ENCODE peak calls at places on chromosomes 11 and 22, in five cellular contexts. A is stimulated activated CD8-positive, alpha-beta memory T cell treated with anti-CD3 and anti-CD28 coated beads, Interleukin-15, amount 100 ng/mL, for 48 hours; D is body of pancreas; S is cardiac muscle cell; X is memory B cell. K is an unnamed sample.

GRCh38 chr11:13339196-13340153 is 61.9 kb downstream of the BMAL1 start:
- DNase-seq in A (no peak), D (no peak), S (peak; percentile 92), X (no peak), K (peak; percentile 92)

GRCh38 chr11:45026835-45027234 is 76.2 kb upstream of the TP53I11 start:
- DNase-seq in A (no peak), D (no peak), S (no peak), X (no peak), K (no peak)

GRCh38 chr11:44989831-44990566 is 39.3 kb upstream of the TP53I11 start:
- DNase-seq in A (no peak), D (peak; percentile 86), S (peak; percentile 62), X (no peak), K (no peak)

GRCh38 chr11:57904369-57904768 is 119.3 kb upstream of the OR9Q1 start:
- DNase-seq in A (no peak), D (no peak), S (no peak), X (no peak), K (no peak)

GRCh38 chr22:39520874-39521857 is 804 bp downstream of the ATF4 start:
- DNase-seq in A (peak; percentile 52), D (peak; percentile 75), S (peak; percentile 86), X (peak; percentile 59), K (peak; percentile 77)

GRCh38 chr22:30985561-30986208 is 16.6 kb downstream of the TUG1 start:
- DNase-seq in A (no peak), D (no peak), S (no peak), X (no peak), K (no peak)

GRCh38 chr11:2581931-2582435 is 117.8 kb downstream of the KCNQ1OT1 start:
- DNase-seq in A (no peak), D (peak; percentile 9), S (no peak), X (no peak), K (no peak)

GRCh38 chr22:43988116-43988817 is 33.0 kb downstream of the SAMM50 start:
- DNase-seq in A (no peak), D (no peak), S (no peak), X (no peak), K (no peak)

GRCh38 chr22:37171662-37172061 is 16.4 kb downstream of the C1QTNF6 start:
- DNase-seq in A (no peak), D (no peak), S (no peak), X (no peak), K (no peak)

GRCh38 chr22:26124991-26125725 is 44.1 kb upstream of the SEZ6L start:
- DNase-seq in A (no peak), D (no peak), S (no peak), X (no peak), K (no peak)

GRCh38 chr11:47586043-47586442 is 435 bp upstream of the FAM180B start:
- DNase-seq in A (no peak), D (no peak), S (no peak), X (no peak), K (no peak)

GRCh38 chr11:70510106-70510505 is 111.8 kb downstream of the CTTN start:
- DNase-seq in A (no peak), D (no peak), S (no peak), X (no peak), K (no peak)

GRCh38 chr22:30290679-30291333 is 1.5 kb upstream of the CASTOR1 start:
- DNase-seq in A (no peak), D (peak; percentile 86), S (peak; percentile 87), X (no peak), K (peak; percentile 51)

GRCh38 chr11:110912437-110912836 is 200.2 kb upstream of the ARHGAP20 start:
- DNase-seq in A (no peak), D (no peak), S (no peak), X (no peak), K (no peak)